ENCODE peak calls at places on chromosomes 13 and 19, in five cellular contexts. V is IMR-90, C is K562, W is GM12878, R is HepG2. G is an unnamed sample.

GRCh38 chr13:32587774-32588165 is 1.5 kb downstream of the PDS5B start:
- DNase-seq in V (peak), C (no peak), W (no peak), R (peak), G (no peak)

GRCh38 chr13:32581177-32581786 is 5.0 kb upstream of the PDS5B start:
- DNase-seq in V (peak), C (no peak), W (no peak), R (peak), G (no peak)

GRCh38 chr19:2702170-2703076 is at the start of gene GNG7:
- DNase-seq in V (peak), C (peak), W (no peak), R (peak), G (peak)

GRCh38 chr19:20247016-20247683 is 80.1 kb downstream of the ZNF486 start:
- DNase-seq in V (no peak), C (no peak), W (no peak), R (no peak), G (peak)

GRCh38 chr13:27960362-27961226 is 8.5 kb downstream of the CDX2 start:
- DNase-seq in V (no peak), C (peak), W (no peak), R (peak), G (peak)

GRCh38 chr19:39083983-39084731 is at the start of gene ACP7:
- DNase-seq in V (no peak), C (no peak), W (no peak), R (no peak), G (peak)

GRCh38 chr19:3931041-3931440 is 1.8 kb upstream of the NMRK2 start:
- DNase-seq in V (no peak), C (no peak), W (no peak), R (no peak), G (peak)

GRCh38 chr13:50580684-50581305 is 262.7 kb downstream of the DLEU7 start:
- DNase-seq in V (peak), C (no peak), W (no peak), R (no peak), G (no peak)

GRCh38 chr13:90485441-90485840 is 862.0 kb upstream of the MIR17HG start:
- DNase-seq in V (peak), C (no peak), W (no peak), R (no peak), G (no peak)

GRCh38 chr19:12365372-12366162 is at the start of gene ZNF442:
- DNase-seq in V (peak), C (peak), W (peak), R (peak), G (peak)

GRCh38 chr19:46022431-46023310 is at the start of gene PGLYRP1:
- DNase-seq in V (no peak), C (no peak), W (no peak), R (no peak), G (no peak)

GRCh38 chr13:80814541-80814940 is 473.6 kb upstream of the SPRY2 start:
- DNase-seq in V (no peak), C (no peak), W (no peak), R (no peak), G (no peak)

GRCh38 chr19:15702590-15702930 is 25.3 kb upstream of the OR10H2 start:
- DNase-seq in V (no peak), C (no peak), W (no peak), R (peak), G (peak)

GRCh38 chr19:45295873-45296272 is 26.8 kb downstream of the CKM start:
- DNase-seq in V (no peak), C (no peak), W (no peak), R (no peak), G (no peak)

GRCh38 chr13:114152831-114153371 is 20.5 kb upstream of the RASA3 start:
- DNase-seq in V (no peak), C (no peak), W (no peak), R (no peak), G (no peak)

GRCh38 chr19:50509366-50509765 is 1.6 kb downstream of the JOSD2 start:
- DNase-seq in V (no peak), C (peak), W (no peak), R (no peak), G (no peak)

GRCh38 chr19:7870571-7871279 is 3.5 kb downstream of the PRR36 start:
- DNase-seq in V (no peak), C (peak), W (no peak), R (peak), G (peak)

GRCh38 chr19:48992571-48993174 is 436 bp downstream of the GYS1 start:
- DNase-seq in V (no peak), C (peak), W (no peak), R (no peak), G (peak)

GRCh38 chr13:109737606-109738005 is 48.8 kb downstream of the IRS2 start:
- DNase-seq in V (peak), C (no peak), W (no peak), R (no peak), G (no peak)

GRCh38 chr19:38047048-38047435 is 140.0 kb downstream of the SIPA1L3 start:
- DNase-seq in V (no peak), C (no peak), W (no peak), R (no peak), G (no peak)
- TF ChIP-seq MXI1 in V (no peak), C (no peak), W (no peak), R (no peak), G (no peak)

GRCh38 chr13:36344173-36344572 is 2.0 kb downstream of the SPART start:
- DNase-seq in V (peak), C (peak), W (no peak), R (no peak), G (no peak)
- TF ChIP-seq MXI1 in V (no peak), C (no peak), W (no peak), R (no peak), G (no peak)

GRCh38 chr13:98150836-98151489 is 8.1 kb downstream of the FARP1 start:
- DNase-seq in V (no peak), C (no peak), W (no peak), R (no peak), G (no peak)

GRCh38 chr13:98143157-98143553 is 261 bp downstream of the FARP1 start:
- DNase-seq in V (no peak), C (no peak), W (no peak), R (no peak), G (peak)

GRCh38 chr13:98143601-98144500 is 957 bp downstream of the FARP1 start:
- DNase-seq in V (peak), C (no peak), W (no peak), R (no peak), G (peak)

GRCh38 chr13:98144501-98145350 is 1.8 kb downstream of the FARP1 start:
- DNase-seq in V (peak), C (no peak), W (no peak), R (peak), G (peak)

DNA sequence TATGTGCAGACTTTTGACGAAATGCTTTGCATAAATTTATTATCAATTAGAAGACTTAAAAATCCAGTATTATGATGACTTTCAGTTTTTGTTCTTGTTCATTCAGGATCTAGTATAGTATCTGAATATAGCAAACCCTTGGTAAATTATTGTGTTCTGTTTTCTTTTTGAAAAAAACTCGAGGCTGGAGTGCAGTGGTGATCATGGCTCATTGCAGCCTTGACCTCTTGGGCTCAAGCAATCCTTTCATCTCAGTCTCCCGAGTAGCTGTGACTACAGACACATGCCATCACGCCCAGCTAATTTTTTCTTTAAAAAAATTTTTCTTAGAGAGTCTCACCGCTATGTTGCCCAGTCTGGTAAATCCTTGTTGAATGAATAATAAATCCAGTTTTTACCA is 4.6 kb downstream of the FARP1 start:
- DNase-seq in V (no peak), C (no peak), W (no peak), R (peak), G (no peak)
- TF ChIP-seq MXI1 in V (no peak), C (no peak), W (no peak), R (peak), G (no peak)

GRCh38 chr13:98549728-98550317 is 27.1 kb downstream of the STK24 start:
- DNase-seq in V (peak), C (no peak), W (no peak), R (no peak), G (no peak)

GRCh38 chr13:98547455-98547854 is 29.5 kb downstream of the STK24 start:
- DNase-seq in V (no peak), C (no peak), W (no peak), R (no peak), G (no peak)

GRCh38 chr13:98546402-98546801 is 30.5 kb downstream of the STK24 start:
- DNase-seq in V (no peak), C (no peak), W (no peak), R (no peak), G (no peak)

GRCh38 chr13:98548230-98548629 is 28.7 kb downstream of the STK24 start:
- DNase-seq in V (peak), C (no peak), W (no peak), R (no peak), G (no peak)

DNA sequence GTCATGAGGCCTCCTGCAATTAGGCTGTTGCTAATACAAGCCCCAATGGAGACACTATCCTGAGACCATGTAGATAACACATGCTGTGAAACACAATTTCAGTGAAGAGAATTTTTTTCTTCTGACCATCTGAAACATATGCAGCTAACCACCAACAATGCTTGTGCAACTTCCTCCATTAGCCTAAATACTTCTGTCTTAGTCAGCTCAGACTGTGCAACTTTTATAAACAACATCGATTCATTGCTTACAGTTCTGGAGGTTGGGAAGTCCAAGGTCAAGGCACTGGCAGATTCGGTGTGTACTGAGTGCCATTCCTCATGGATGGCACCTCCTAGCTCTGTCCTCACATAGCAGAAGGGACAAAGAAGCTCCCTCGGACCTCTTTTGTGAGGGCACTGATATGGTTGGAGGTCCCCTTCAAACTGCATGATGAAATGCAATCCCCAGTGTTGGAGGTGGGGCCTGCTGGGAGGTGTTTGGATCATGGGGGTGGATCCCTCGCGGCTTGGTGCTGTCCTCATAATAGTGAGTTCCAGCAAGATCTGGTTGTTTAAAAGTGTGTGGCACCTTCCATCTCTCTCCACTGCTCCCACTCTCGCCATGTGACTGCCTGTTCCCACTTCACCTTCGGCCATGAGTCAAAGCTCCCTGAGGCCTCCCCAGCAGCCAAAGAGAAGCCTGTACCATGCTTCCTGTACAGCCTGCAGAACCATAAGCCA is 27.7 kb downstream of the STK24 start:
- DNase-seq in V (peak), C (no peak), W (no peak), R (peak), G (no peak)
- TF ChIP-seq MXI1 in V (peak), C (no peak), W (no peak), R (no peak), G (no peak)

GRCh38 chr13:41942462-41943094 is 18.3 kb downstream of the VWA8 start:
- DNase-seq in V (peak), C (no peak), W (no peak), R (no peak), G (no peak)
- TF ChIP-seq MXI1 in V (no peak), C (no peak), W (no peak), R (no peak), G (no peak)

GRCh38 chr19:9786819-9787218 is 18.3 kb upstream of the ZNF846 start:
- DNase-seq in V (no peak), C (no peak), W (no peak), R (no peak), G (no peak)
- TF ChIP-seq MXI1 in V (no peak), C (no peak), W (no peak), R (no peak), G (no peak)

GRCh38 chr13:23570099-23570926 is at the start of gene TNFRSF19:
- DNase-seq in V (peak), C (no peak), W (no peak), R (peak), G (peak)
- TF ChIP-seq MXI1 in V (no peak), C (no peak), W (no peak), R (no peak), G (peak)